ENCODE peak calls at places on chromosome 17, in seven cellular contexts. P is fibroblast of pulmonary artery; W is activated CD8-positive, alpha-beta memory T cell treated with anti-CD3 and anti-CD28 coated beads for 24 hours; R is GM04504; M is GM13977; T is GM18507; Q is fibroblast of the aortic adventitia. C is an unnamed sample.

GRCh38 chr17:48335858-48336500 is 94.0 kb downstream of the SKAP1 start:
- DNase-seq in P (peak), W (no peak), R (peak), M (peak), T (no peak), Q (peak), C (peak)

GRCh38 chr17:49616086-49616485 is 40.4 kb downstream of the NXPH3 start:
- DNase-seq in P (no peak), W (no peak), R (no peak), M (peak), T (no peak), Q (peak), C (no peak)

GRCh38 chr17:80018917-80019651 is 16.6 kb downstream of the TBC1D16 start:
- DNase-seq in P (no peak), W (no peak), R (no peak), M (no peak), T (no peak), Q (no peak), C (no peak)

GRCh38 chr17:246226-246625 is 64.8 kb upstream of the DOC2B start:
- DNase-seq in P (no peak), W (no peak), R (no peak), M (no peak), T (no peak), Q (no peak), C (no peak)

GRCh38 chr17:75262112-75262606 is 480 bp downstream of the MRPS7 start:
- DNase-seq in P (no peak), W (no peak), R (no peak), M (no peak), T (no peak), Q (no peak), C (no peak)

GRCh38 chr17:46964315-46965265 is 14.5 kb downstream of the RPRML start:
- DNase-seq in P (peak), W (no peak), R (no peak), M (no peak), T (no peak), Q (peak), C (no peak)

GRCh38 chr17:72432143-72432604 is 311.4 kb downstream of the SOX9 start:
- DNase-seq in P (no peak), W (no peak), R (no peak), M (no peak), T (no peak), Q (no peak), C (no peak)

GRCh38 chr17:82926716-82927115 is 86.9 kb upstream of the ZNF750 start:
- DNase-seq in P (no peak), W (no peak), R (no peak), M (no peak), T (no peak), Q (no peak), C (no peak)

GRCh38 chr17:32876414-32877163 is at the start of gene MYO1D:
- DNase-seq in P (no peak), W (peak), R (no peak), M (peak), T (no peak), Q (no peak), C (no peak)

GRCh38 chr17:16251043-16251442 is 34.0 kb downstream of the PIGL start:
- DNase-seq in P (no peak), W (no peak), R (no peak), M (no peak), T (no peak), Q (no peak), C (no peak)

GRCh38 chr17:28392491-28392890 is 13.5 kb downstream of the SLC46A1 start:
- DNase-seq in P (no peak), W (no peak), R (no peak), M (no peak), T (no peak), Q (peak), C (no peak)

GRCh38 chr17:40827746-40828453 is 5.5 kb upstream of the KRT10 start:
- DNase-seq in P (peak), W (no peak), R (no peak), M (no peak), T (no peak), Q (peak), C (no peak)

GRCh38 chr17:15454328-15454727 is 13.1 kb downstream of the CDRT4 start:
- DNase-seq in P (no peak), W (no peak), R (no peak), M (no peak), T (no peak), Q (no peak), C (no peak)

GRCh38 chr17:28335959-28336871 is 654 bp downstream of the TNFAIP1 start:
- DNase-seq in P (peak), W (no peak), R (peak), M (peak), T (no peak), Q (peak), C (no peak)

GRCh38 chr17:80029235-80029974 is 6.3 kb downstream of the TBC1D16 start:
- DNase-seq in P (peak), W (no peak), R (peak), M (no peak), T (no peak), Q (peak), C (no peak)

GRCh38 chr17:82230627-82231311 is 1.9 kb downstream of the SLC16A3 start:
- DNase-seq in P (peak), W (peak), R (no peak), M (peak), T (peak), Q (peak), C (no peak)

C was measured in GM12878.